ENCODE peak calls at places on chromosomes 3 and 15, in five cellular contexts. One of them, this sample, is unnamed.

GRCh38 chr3:170368921-170369320 is 11.4 kb downstream of the SKIL start:
- DNase-seq in esophagus muscularis mucosa: no peak
- DNase-seq in tibial nerve: no peak
- DNase-seq in stomach: no peak
- DNase-seq in transverse colon: no peak
- DNase-seq in this sample: no peak

GRCh38 chr15:70380484-70380883 is 282.8 kb upstream of the TLE3 start:
- DNase-seq in esophagus muscularis mucosa: peak
- DNase-seq in tibial nerve: no peak
- DNase-seq in stomach: no peak
- DNase-seq in transverse colon: no peak
- DNase-seq in this sample: no peak

GRCh38 chr15:88491158-88491557 is 23.6 kb downstream of the MRPS11 start:
- DNase-seq in esophagus muscularis mucosa: no peak
- DNase-seq in tibial nerve: no peak
- DNase-seq in stomach: no peak
- DNase-seq in transverse colon: no peak
- DNase-seq in this sample: no peak

GRCh38 chr3:111594205-111594604 is 941 bp downstream of the ZBED2 start:
- DNase-seq in esophagus muscularis mucosa: no peak
- DNase-seq in tibial nerve: no peak
- DNase-seq in stomach: no peak
- DNase-seq in transverse colon: no peak
- DNase-seq in this sample: no peak

GRCh38 chr3:39261726-39262125 is 18.1 kb downstream of the CX3CR1 start:
- DNase-seq in esophagus muscularis mucosa: no peak
- DNase-seq in tibial nerve: no peak
- DNase-seq in stomach: no peak
- DNase-seq in transverse colon: no peak
- DNase-seq in this sample: no peak

GRCh38 chr15:26662226-26662750 is 110.6 kb downstream of the GABRB3 start:
- DNase-seq in esophagus muscularis mucosa: no peak
- DNase-seq in tibial nerve: no peak
- DNase-seq in stomach: no peak
- DNase-seq in transverse colon: no peak
- DNase-seq in this sample: no peak

GRCh38 chr3:186239321-186239720 is 122.7 kb downstream of the DGKG start:
- DNase-seq in esophagus muscularis mucosa: no peak
- DNase-seq in tibial nerve: no peak
- DNase-seq in stomach: peak
- DNase-seq in transverse colon: no peak
- DNase-seq in this sample: no peak

GRCh38 chr3:127887321-127887720 is 27.7 kb upstream of the KBTBD12 start:
- DNase-seq in esophagus muscularis mucosa: no peak
- DNase-seq in tibial nerve: no peak
- DNase-seq in stomach: no peak
- DNase-seq in transverse colon: no peak
- DNase-seq in this sample: no peak

GRCh38 chr3:127387119-127387518 is 99.3 kb upstream of the PRR20G start:
- DNase-seq in esophagus muscularis mucosa: no peak
- DNase-seq in tibial nerve: no peak
- DNase-seq in stomach: no peak
- DNase-seq in transverse colon: no peak
- DNase-seq in this sample: no peak

GRCh38 chr3:113287818-113288648 is 76.7 kb downstream of the BOC start:
- DNase-seq in esophagus muscularis mucosa: no peak
- DNase-seq in tibial nerve: peak
- DNase-seq in stomach: no peak
- DNase-seq in transverse colon: peak
- DNase-seq in this sample: peak

GRCh38 chr3:146308222-146308621 is 57.3 kb upstream of the PLSCR4 start:
- DNase-seq in esophagus muscularis mucosa: no peak
- DNase-seq in tibial nerve: no peak
- DNase-seq in stomach: no peak
- DNase-seq in transverse colon: no peak
- DNase-seq in this sample: no peak

GRCh38 chr3:33218072-33218445 is 551 bp downstream of the SUSD5 start:
- DNase-seq in esophagus muscularis mucosa: no peak
- DNase-seq in tibial nerve: no peak
- DNase-seq in stomach: no peak
- DNase-seq in transverse colon: no peak
- DNase-seq in this sample: no peak

GRCh38 chr15:45642203-45642932 is 7.5 kb downstream of the SQOR start:
- DNase-seq in esophagus muscularis mucosa: no peak
- DNase-seq in tibial nerve: no peak
- DNase-seq in stomach: no peak
- DNase-seq in transverse colon: no peak
- DNase-seq in this sample: peak

GRCh38 chr15:75156306-75157215 is 45.1 kb upstream of the C15orf39 start:
- DNase-seq in esophagus muscularis mucosa: no peak
- DNase-seq in tibial nerve: no peak
- DNase-seq in stomach: no peak
- DNase-seq in transverse colon: no peak
- DNase-seq in this sample: no peak

GRCh38 chr15:99421172-99421656 is 144.6 kb upstream of the MEF2A start:
- DNase-seq in esophagus muscularis mucosa: no peak
- DNase-seq in tibial nerve: no peak
- DNase-seq in stomach: peak
- DNase-seq in transverse colon: no peak
- DNase-seq in this sample: peak

GRCh38 chr15:27864076-27864475 is 235.0 kb downstream of the OCA2 start:
- DNase-seq in esophagus muscularis mucosa: no peak
- DNase-seq in tibial nerve: no peak
- DNase-seq in stomach: no peak
- DNase-seq in transverse colon: no peak
- DNase-seq in this sample: no peak

GRCh38 chr15:48914717-48915116 is 36.8 kb downstream of the EID1 start:
- DNase-seq in esophagus muscularis mucosa: no peak
- DNase-seq in tibial nerve: no peak
- DNase-seq in stomach: no peak
- DNase-seq in transverse colon: no peak
- DNase-seq in this sample: no peak

GRCh38 chr3:45817788-45818523 is 21.6 kb upstream of the SLC6A20 start:
- DNase-seq in esophagus muscularis mucosa: no peak
- DNase-seq in tibial nerve: peak
- DNase-seq in stomach: peak
- DNase-seq in transverse colon: peak
- DNase-seq in this sample: peak

GRCh38 chr15:98063311-98063710 is 102.8 kb downstream of the ARRDC4 start:
- DNase-seq in esophagus muscularis mucosa: no peak
- DNase-seq in tibial nerve: no peak
- DNase-seq in stomach: no peak
- DNase-seq in transverse colon: no peak
- DNase-seq in this sample: no peak

GRCh38 chr3:104916971-104917370 is 449.7 kb upstream of the ALCAM start:
- DNase-seq in esophagus muscularis mucosa: no peak
- DNase-seq in tibial nerve: no peak
- DNase-seq in stomach: no peak
- DNase-seq in transverse colon: no peak
- DNase-seq in this sample: no peak

GRCh38 chr3:31132132-31132769 is 237.8 kb upstream of the GADL1 start:
- DNase-seq in esophagus muscularis mucosa: no peak
- DNase-seq in tibial nerve: no peak
- DNase-seq in stomach: no peak
- DNase-seq in transverse colon: no peak
- DNase-seq in this sample: no peak

GRCh38 chr3:108489776-108490175 is 20.6 kb downstream of the MYH15 start:
- DNase-seq in esophagus muscularis mucosa: no peak
- DNase-seq in tibial nerve: no peak
- DNase-seq in stomach: no peak
- DNase-seq in transverse colon: no peak
- DNase-seq in this sample: no peak

GRCh38 chr3:29202368-29202767 is 78.5 kb upstream of the RBMS3 start:
- DNase-seq in esophagus muscularis mucosa: no peak
- DNase-seq in tibial nerve: no peak
- DNase-seq in stomach: no peak
- DNase-seq in transverse colon: no peak
- DNase-seq in this sample: no peak

GRCh38 chr3:124246949-124247348 is 255.0 kb upstream of the ROPN1 start:
- DNase-seq in esophagus muscularis mucosa: no peak
- DNase-seq in tibial nerve: no peak
- DNase-seq in stomach: no peak
- DNase-seq in transverse colon: peak
- DNase-seq in this sample: no peak

GRCh38 chr3:86990734-86991481 is at the start of gene VGLL3:
- DNase-seq in esophagus muscularis mucosa: no peak
- DNase-seq in tibial nerve: peak
- DNase-seq in stomach: peak
- DNase-seq in transverse colon: peak
- DNase-seq in this sample: peak

GRCh38 chr3:129855454-129856419 is 37.8 kb downstream of the TMCC1 start:
- DNase-seq in esophagus muscularis mucosa: no peak
- DNase-seq in tibial nerve: no peak
- DNase-seq in stomach: no peak
- DNase-seq in transverse colon: no peak
- DNase-seq in this sample: no peak

GRCh38 chr3:184361932-184362667 is 590 bp downstream of the POLR2H start:
- DNase-seq in esophagus muscularis mucosa: peak
- DNase-seq in tibial nerve: no peak
- DNase-seq in stomach: peak
- DNase-seq in transverse colon: peak
- DNase-seq in this sample: peak

GRCh38 chr3:105853801-105854432 is 14.9 kb downstream of the CBLB start:
- DNase-seq in esophagus muscularis mucosa: no peak
- DNase-seq in tibial nerve: no peak
- DNase-seq in stomach: no peak
- DNase-seq in transverse colon: peak
- DNase-seq in this sample: no peak

GRCh38 chr3:128378631-128379347 is 87.9 kb downstream of the DNAJB8 start:
- DNase-seq in esophagus muscularis mucosa: no peak
- DNase-seq in tibial nerve: no peak
- DNase-seq in stomach: no peak
- DNase-seq in transverse colon: no peak
- DNase-seq in this sample: peak

GRCh38 chr3:184688872-184689271 is 23.0 kb downstream of the MAGEF1 start:
- DNase-seq in esophagus muscularis mucosa: no peak
- DNase-seq in tibial nerve: no peak
- DNase-seq in stomach: no peak
- DNase-seq in transverse colon: no peak
- DNase-seq in this sample: no peak

GRCh38 chr3:45100998-45101407 is 45.2 kb downstream of the CDCP1 start:
- DNase-seq in esophagus muscularis mucosa: no peak
- DNase-seq in tibial nerve: no peak
- DNase-seq in stomach: no peak
- DNase-seq in transverse colon: no peak
- DNase-seq in this sample: no peak

GRCh38 chr3:89098964-89099585 is 8.3 kb upstream of the EPHA3 start:
- DNase-seq in esophagus muscularis mucosa: no peak
- DNase-seq in tibial nerve: no peak
- DNase-seq in stomach: peak
- DNase-seq in transverse colon: peak
- DNase-seq in this sample: no peak

GRCh38 chr15:51869074-51869425 is 39.6 kb downstream of the TMOD3 start:
- DNase-seq in esophagus muscularis mucosa: no peak
- DNase-seq in tibial nerve: no peak
- DNase-seq in stomach: no peak
- DNase-seq in transverse colon: peak
- DNase-seq in this sample: no peak
- TF ChIP-seq EP300 in esophagus muscularis mucosa: no peak
- TF ChIP-seq EP300 in tibial nerve: no peak
- TF ChIP-seq EP300 in stomach: no peak
- TF ChIP-seq EP300 in transverse colon: no peak
- TF ChIP-seq EP300 in this sample: no peak

DNA sequence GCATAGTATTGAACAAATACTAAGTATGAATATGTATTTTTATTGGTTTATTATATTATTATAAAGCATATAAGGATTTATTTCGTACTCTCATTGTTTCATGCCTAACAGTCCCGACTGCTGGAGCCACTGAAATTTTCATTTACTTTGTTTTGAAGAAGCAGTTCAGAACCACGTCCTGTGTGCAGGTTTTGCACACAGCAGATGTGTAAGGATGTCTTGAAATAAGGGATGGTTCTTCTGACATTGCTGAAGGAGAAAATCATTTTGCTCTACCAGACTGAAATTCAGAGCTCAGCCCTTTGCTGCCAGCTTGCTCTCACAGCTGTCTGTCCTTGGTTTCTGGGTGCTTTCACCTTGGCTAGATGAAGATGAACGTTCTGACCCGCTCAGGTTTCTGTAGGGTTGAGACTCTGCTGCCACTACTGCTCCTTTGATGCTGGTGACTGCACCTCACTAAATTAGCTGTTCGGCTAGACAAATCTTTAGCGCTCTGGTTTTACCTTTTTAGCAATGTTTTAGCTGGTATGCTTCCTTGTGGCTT is 54.2 kb downstream of the UBE2E1 start:
- DNase-seq in esophagus muscularis mucosa: no peak
- DNase-seq in tibial nerve: no peak
- DNase-seq in stomach: no peak
- DNase-seq in transverse colon: no peak
- DNase-seq in this sample: no peak
- TF ChIP-seq EP300 in esophagus muscularis mucosa: no peak
- TF ChIP-seq EP300 in tibial nerve: no peak
- TF ChIP-seq EP300 in stomach: no peak
- TF ChIP-seq EP300 in transverse colon: no peak
- TF ChIP-seq EP300 in this sample: no peak

GRCh38 chr3:158918451-158918850 is 116.6 kb downstream of the MFSD1 start:
- DNase-seq in esophagus muscularis mucosa: no peak
- DNase-seq in tibial nerve: no peak
- DNase-seq in stomach: no peak
- DNase-seq in transverse colon: no peak
- DNase-seq in this sample: no peak

GRCh38 chr3:158912621-158913020 is 110.8 kb downstream of the MFSD1 start:
- DNase-seq in esophagus muscularis mucosa: no peak
- DNase-seq in tibial nerve: no peak
- DNase-seq in stomach: no peak
- DNase-seq in transverse colon: no peak
- DNase-seq in this sample: no peak

GRCh38 chr3:158920375-158920774 is 118.5 kb downstream of the MFSD1 start:
- DNase-seq in esophagus muscularis mucosa: no peak
- DNase-seq in tibial nerve: no peak
- DNase-seq in stomach: no peak
- DNase-seq in transverse colon: no peak
- DNase-seq in this sample: no peak

GRCh38 chr3:158916111-158916510 is 114.3 kb downstream of the MFSD1 start:
- DNase-seq in esophagus muscularis mucosa: peak
- DNase-seq in tibial nerve: no peak
- DNase-seq in stomach: no peak
- DNase-seq in transverse colon: no peak
- DNase-seq in this sample: no peak

DNA sequence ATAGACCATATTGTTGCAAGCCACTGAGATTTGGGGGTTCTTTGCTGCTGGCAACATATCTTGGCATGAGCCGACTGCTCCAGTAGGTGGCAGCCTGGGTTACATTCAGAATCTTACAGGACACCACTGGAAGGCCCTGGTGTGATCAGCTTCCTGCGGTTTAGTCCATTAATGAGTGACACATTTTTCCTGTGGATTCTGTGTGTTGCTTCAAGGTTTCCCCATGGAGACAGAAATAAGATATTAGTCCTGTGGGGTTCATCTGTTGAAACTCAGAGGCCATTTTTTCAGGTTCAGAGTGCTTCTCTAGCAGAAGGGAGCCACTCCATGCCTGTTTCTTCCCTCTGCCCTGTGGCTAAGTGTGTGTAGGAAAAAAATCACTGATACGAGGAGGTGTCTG is 116.2 kb downstream of the MFSD1 start:
- DNase-seq in esophagus muscularis mucosa: peak
- DNase-seq in tibial nerve: no peak
- DNase-seq in stomach: peak
- DNase-seq in transverse colon: peak
- DNase-seq in this sample: no peak
- TF ChIP-seq EP300 in esophagus muscularis mucosa: no peak
- TF ChIP-seq EP300 in tibial nerve: no peak
- TF ChIP-seq EP300 in stomach: no peak
- TF ChIP-seq EP300 in transverse colon: no peak
- TF ChIP-seq EP300 in this sample: no peak

GRCh38 chr3:53045784-53046170 is at the start of gene SFMBT1:
- DNase-seq in esophagus muscularis mucosa: no peak
- DNase-seq in tibial nerve: peak
- DNase-seq in stomach: peak
- DNase-seq in transverse colon: peak
- DNase-seq in this sample: peak
- TF ChIP-seq EP300 in esophagus muscularis mucosa: no peak
- TF ChIP-seq EP300 in tibial nerve: no peak
- TF ChIP-seq EP300 in stomach: no peak
- TF ChIP-seq EP300 in transverse colon: no peak
- TF ChIP-seq EP300 in this sample: no peak